ENCODE peak calls at places on chromosomes 1 and 21, in seven cellular contexts. V is GM12878, A is left lung, L is RWPE2, J is HCT116, D is psoas muscle, Q is Panc1. O is an unnamed sample.

GRCh38 chr1:65378547-65378946 is 41.9 kb upstream of the LEPR start:
- ATAC-seq in V (no peak), A (no peak), L (no peak), J (no peak), D (no peak), Q (no peak), O (no peak)

GRCh38 chr1:145960468-145961108 is 2.8 kb upstream of the LIX1L start:
- ATAC-seq in V (peak), A (peak), L (no peak), J (no peak), D (peak), Q (peak), O (peak)

GRCh38 chr1:147243228-147243685 is 773 bp downstream of the CHD1L start:
- ATAC-seq in V (peak), A (peak), L (peak), J (peak), D (peak), Q (peak), O (peak)

GRCh38 chr1:100391675-100392074 is 39.4 kb downstream of the CDC14A start:
- ATAC-seq in V (peak), A (no peak), L (no peak), J (peak), D (no peak), Q (no peak), O (no peak)

GRCh38 chr1:7613106-7613850 is 157.8 kb upstream of the VAMP3 start:
- ATAC-seq in V (no peak), A (no peak), L (no peak), J (no peak), D (no peak), Q (no peak), O (no peak)

GRCh38 chr1:160807242-160807641 is 11.3 kb downstream of the LY9 start:
- ATAC-seq in V (no peak), A (peak), L (no peak), J (no peak), D (no peak), Q (no peak), O (no peak)

GRCh38 chr1:225565845-225566244 is 87.1 kb downstream of the ENAH start:
- ATAC-seq in V (no peak), A (peak), L (no peak), J (no peak), D (no peak), Q (no peak), O (peak)

GRCh38 chr1:68442006-68442405 is 7.7 kb downstream of the RPE65 start:
- ATAC-seq in V (no peak), A (no peak), L (peak), J (peak), D (no peak), Q (no peak), O (no peak)

GRCh38 chr1:1165900-1166421 is 7.7 kb upstream of the TTLL10 start:
- ATAC-seq in V (no peak), A (no peak), L (no peak), J (no peak), D (peak), Q (no peak), O (no peak)

GRCh38 chr1:9902060-9902452 is 8.0 kb downstream of the CTNNBIP1 start:
- ATAC-seq in V (no peak), A (no peak), L (no peak), J (no peak), D (no peak), Q (no peak), O (no peak)

GRCh38 chr1:8880068-8880676 is 1.7 kb upstream of the ENO1 start:
- ATAC-seq in V (no peak), A (peak), L (peak), J (no peak), D (no peak), Q (no peak), O (peak)

GRCh38 chr1:12464028-12464427 is 154.0 kb downstream of the DHRS3 start:
- ATAC-seq in V (no peak), A (peak), L (no peak), J (no peak), D (peak), Q (no peak), O (peak)

GRCh38 chr1:178057131-178057765 is 36.7 kb upstream of the RASAL2 start:
- ATAC-seq in V (no peak), A (no peak), L (no peak), J (no peak), D (no peak), Q (no peak), O (no peak)

GRCh38 chr1:183711691-183712401 is 58.7 kb upstream of the APOBEC4 start:
- ATAC-seq in V (no peak), A (no peak), L (no peak), J (no peak), D (no peak), Q (no peak), O (peak)

GRCh38 chr1:117732065-117732789 is 126.4 kb downstream of the TENT5C start:
- ATAC-seq in V (no peak), A (no peak), L (no peak), J (no peak), D (no peak), Q (no peak), O (no peak)

GRCh38 chr1:36148821-36149236 is 457 bp downstream of the TRAPPC3 start:
- ATAC-seq in V (no peak), A (no peak), L (no peak), J (no peak), D (no peak), Q (no peak), O (no peak)

GRCh38 chr1:48000883-48001282 is 3.7 kb upstream of the TRABD2B start:
- ATAC-seq in V (no peak), A (no peak), L (no peak), J (no peak), D (no peak), Q (no peak), O (no peak)

GRCh38 chr1:57089855-57090254 is 124.0 kb upstream of the C8B start:
- ATAC-seq in V (no peak), A (no peak), L (no peak), J (no peak), D (no peak), Q (no peak), O (no peak)

GRCh38 chr1:170699696-170700095 is 35.8 kb downstream of the PRRX1 start:
- ATAC-seq in V (no peak), A (no peak), L (no peak), J (no peak), D (no peak), Q (no peak), O (no peak)

GRCh38 chr1:12665511-12665910 is 21.6 kb downstream of the AADACL4 start:
- ATAC-seq in V (no peak), A (no peak), L (no peak), J (no peak), D (no peak), Q (no peak), O (no peak)

GRCh38 chr1:101898137-101898536 is 98.6 kb downstream of the OLFM3 start:
- ATAC-seq in V (no peak), A (no peak), L (no peak), J (no peak), D (no peak), Q (no peak), O (no peak)

GRCh38 chr1:44036409-44037111 is 5.3 kb upstream of the SLC6A9 start:
- ATAC-seq in V (peak), A (peak), L (peak), J (peak), D (peak), Q (peak), O (peak)

GRCh38 chr1:47849611-47850261 is 147.4 kb downstream of the TRABD2B start:
- ATAC-seq in V (no peak), A (no peak), L (no peak), J (no peak), D (no peak), Q (no peak), O (peak)

GRCh38 chr1:231719485-231720183 is 93.0 kb downstream of the DISC1 start:
- ATAC-seq in V (no peak), A (no peak), L (no peak), J (no peak), D (no peak), Q (no peak), O (no peak)

GRCh38 chr1:44635439-44635838 is 38.8 kb downstream of the TMEM53 start:
- ATAC-seq in V (no peak), A (no peak), L (no peak), J (no peak), D (no peak), Q (no peak), O (no peak)

GRCh38 chr1:69911301-69911801 is 294.0 kb downstream of the LRRC40 start:
- ATAC-seq in V (no peak), A (peak), L (peak), J (no peak), D (no peak), Q (no peak), O (peak)

GRCh38 chr21:37821791-37822450 is 94.3 kb downstream of the KCNJ6 start:
- ATAC-seq in V (no peak), A (no peak), L (peak), J (no peak), D (no peak), Q (no peak), O (no peak)
- H3K27ac ChIP-seq in V (no peak), A (no peak), L (no peak), J (no peak), D (no peak), Q (no peak), O (no peak)

DNA sequence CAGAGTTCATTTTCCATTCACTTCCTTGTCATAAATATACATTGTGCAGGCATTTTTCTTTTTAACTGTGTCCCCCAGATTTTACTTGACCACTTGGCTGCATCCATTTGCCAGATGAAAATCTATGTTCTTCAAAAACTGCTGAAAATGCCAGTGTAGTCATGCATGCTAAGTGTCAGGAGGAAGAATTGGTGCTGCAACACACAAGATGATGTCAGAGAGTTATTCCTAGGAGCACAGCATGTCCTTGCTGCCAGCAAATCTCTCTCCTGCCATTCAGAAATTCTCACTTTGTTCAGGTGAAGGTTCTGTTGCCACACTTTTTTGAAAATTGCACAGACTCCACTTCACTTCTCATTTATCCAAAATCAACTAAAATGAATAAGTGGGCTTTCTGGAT is 106.4 kb upstream of the MAGI3 start:
- ATAC-seq in V (no peak), A (no peak), L (no peak), J (no peak), D (no peak), Q (no peak), O (no peak)
- H3K27ac ChIP-seq in V (no peak), A (no peak), L (no peak), J (no peak), D (no peak), Q (no peak), O (no peak)

GRCh38 chr1:186873687-186874086 is 44.9 kb downstream of the PLA2G4A start:
- ATAC-seq in V (no peak), A (no peak), L (no peak), J (no peak), D (no peak), Q (no peak), O (no peak)

GRCh38 chr1:186872356-186872755 is 43.6 kb downstream of the PLA2G4A start:
- ATAC-seq in V (no peak), A (no peak), L (no peak), J (no peak), D (no peak), Q (no peak), O (no peak)

GRCh38 chr1:186878356-186878755 is 49.6 kb downstream of the PLA2G4A start:
- ATAC-seq in V (no peak), A (no peak), L (peak), J (no peak), D (no peak), Q (no peak), O (peak)

GRCh38 chr1:186876436-186876835 is 47.7 kb downstream of the PLA2G4A start:
- ATAC-seq in V (no peak), A (no peak), L (no peak), J (no peak), D (no peak), Q (no peak), O (no peak)

GRCh38 chr1:186875874-186876273 is 47.1 kb downstream of the PLA2G4A start:
- ATAC-seq in V (no peak), A (no peak), L (no peak), J (no peak), D (no peak), Q (no peak), O (no peak)
- H3K27ac ChIP-seq in V (no peak), A (no peak), L (no peak), J (no peak), D (no peak), Q (no peak), O (no peak)

GRCh38 chr1:20935717-20936116 is 148.6 kb upstream of the HP1BP3 start:
- ATAC-seq in V (no peak), A (no peak), L (no peak), J (no peak), D (no peak), Q (no peak), O (no peak)

GRCh38 chr1:20932437-20932977 is 145.4 kb upstream of the HP1BP3 start:
- ATAC-seq in V (peak), A (no peak), L (no peak), J (no peak), D (no peak), Q (no peak), O (no peak)

GRCh38 chr1:20931930-20932436 is 144.9 kb upstream of the HP1BP3 start:
- ATAC-seq in V (peak), A (no peak), L (no peak), J (no peak), D (no peak), Q (no peak), O (no peak)

GRCh38 chr1:20936216-20936615 is 149.1 kb upstream of the HP1BP3 start:
- ATAC-seq in V (no peak), A (no peak), L (no peak), J (no peak), D (no peak), Q (no peak), O (no peak)

GRCh38 chr1:20936621-20937020 is 149.5 kb upstream of the HP1BP3 start:
- ATAC-seq in V (no peak), A (no peak), L (no peak), J (no peak), D (no peak), Q (no peak), O (no peak)
- H3K27ac ChIP-seq in V (no peak), A (no peak), L (no peak), J (no peak), D (no peak), Q (no peak), O (no peak)

GRCh38 chr1:222372221-222372620 is 175.7 kb downstream of the HHIPL2 start:
- ATAC-seq in V (no peak), A (no peak), L (no peak), J (no peak), D (no peak), Q (no peak), O (no peak)
- H3K27ac ChIP-seq in V (no peak), A (no peak), L (no peak), J (no peak), D (no peak), Q (no peak), O (no peak)

DNA sequence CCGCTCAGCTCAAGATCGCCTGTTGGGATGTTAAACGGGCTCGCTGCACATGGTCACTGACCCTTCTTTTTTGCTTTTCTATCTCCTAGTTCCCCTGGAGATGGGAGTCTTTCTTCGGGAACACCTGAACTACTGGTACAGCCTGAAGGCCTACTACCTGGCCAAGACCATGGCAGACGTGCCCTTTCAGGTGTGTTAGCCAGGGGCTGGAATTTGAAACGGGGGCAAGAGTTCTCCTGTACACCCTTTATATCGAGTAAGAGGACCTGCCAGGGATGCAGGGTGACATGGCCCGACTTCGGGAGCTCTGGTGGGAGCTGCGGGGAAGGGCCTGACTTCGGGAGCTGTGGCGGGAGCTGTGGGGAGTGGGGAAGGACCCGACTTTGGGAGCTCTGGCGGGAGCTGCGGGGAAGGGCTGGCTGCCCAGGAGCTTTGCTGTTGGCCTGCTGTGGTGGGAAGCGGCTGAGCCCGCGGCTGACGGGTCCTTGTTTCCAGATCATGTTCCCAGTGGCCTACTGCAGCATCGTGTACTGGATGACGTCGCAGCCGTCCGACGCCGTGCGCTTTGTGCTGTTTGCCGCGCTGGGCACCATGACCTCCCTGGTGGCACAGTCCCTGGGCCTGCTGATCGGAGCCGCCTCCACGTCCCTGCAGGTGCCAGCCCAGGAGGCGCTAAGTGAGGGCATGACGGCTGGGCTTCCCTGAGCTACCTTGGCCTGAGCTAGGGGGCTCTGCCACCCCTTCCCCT is 24.0 kb downstream of the TFF3 start:
- ATAC-seq in V (no peak), A (no peak), L (no peak), J (no peak), D (peak), Q (no peak), O (no peak)
- H3K27ac ChIP-seq in V (no peak), A (no peak), L (no peak), J (no peak), D (no peak), Q (no peak), O (no peak)

O was measured in gastroesophageal sphincter.